ENCODE peak calls at places on chromosome 22, in six cellular contexts. C is stimulated activated naive CD4-positive, alpha-beta T cell; K is Calu3; L is fibroblast of mammary gland; Z is transverse colon; E is mammary epithelial cell. T is an unnamed sample.

GRCh38 chr22:21651521-21652009 is 9.5 kb downstream of the SDF2L1 start:
- DNase-seq in C (no peak), K (no peak), L (no peak), Z (no peak), E (no peak), T (no peak)

GRCh38 chr22:16963189-16963945 is 44.7 kb downstream of the GAB4 start:
- DNase-seq in C (no peak), K (no peak), L (no peak), Z (no peak), E (no peak), T (no peak)

GRCh38 chr22:37260396-37260795 is 16.3 kb upstream of the RAC2 start:
- DNase-seq in C (no peak), K (no peak), L (no peak), Z (no peak), E (no peak), T (no peak)

GRCh38 chr22:24894220-24894975 is 52.1 kb downstream of the LHFPL7 start:
- DNase-seq in C (no peak), K (peak; percentile 89), L (peak; percentile 95), Z (peak; percentile 87), E (peak; percentile 97), T (peak; percentile 93)

GRCh38 chr22:28984482-28985158 is 77.0 kb downstream of the C22orf31 start:
- DNase-seq in C (no peak), K (no peak), L (no peak), Z (no peak), E (no peak), T (no peak)

GRCh38 chr22:36238348-36239149 is 778 bp downstream of the APOL2 start:
- DNase-seq in C (no peak), K (no peak), L (no peak), Z (peak; percentile 43), E (no peak), T (peak; percentile 45)

GRCh38 chr22:27810566-27810965 is 9.0 kb upstream of the MN1 start:
- DNase-seq in C (no peak), K (no peak), L (peak; percentile 49), Z (peak; percentile 47), E (no peak), T (peak; percentile 38)

GRCh38 chr22:43116932-43117331 is 6.4 kb downstream of the BIK start:
- DNase-seq in C (no peak), K (no peak), L (no peak), Z (no peak), E (no peak), T (no peak)

GRCh38 chr22:32615874-32616564 is 141.4 kb downstream of the FBXO7 start:
- DNase-seq in C (no peak), K (no peak), L (no peak), Z (no peak), E (no peak), T (no peak)

GRCh38 chr22:27510024-27510423 is 291.5 kb downstream of the MN1 start:
- DNase-seq in C (no peak), K (no peak), L (no peak), Z (no peak), E (no peak), T (no peak)